ENCODE peak calls at places on chromosomes 1 and 21, in four cellular contexts. K is tibial nerve; M is CD8-positive, alpha-beta T cell; N is tibial artery. Y is an unnamed sample.

GRCh38 chr21:26154776-26155175 is 15.8 kb downstream of the APP start:
- DNase-seq in K (no peak), M (no peak), N (no peak), Y (no peak)

GRCh38 chr1:89850844-89851410 is 30.1 kb downstream of the LRRC8D start:
- DNase-seq in K (no peak), M (no peak), N (no peak), Y (no peak)

GRCh38 chr1:193031431-193031830 is 27.7 kb downstream of the UCHL5 start:
- DNase-seq in K (no peak), M (no peak), N (no peak), Y (no peak)

GRCh38 chr1:160610584-160611242 is 31.4 kb upstream of the CD84 start:
- DNase-seq in K (no peak), M (no peak), N (no peak), Y (no peak)

GRCh38 chr1:94255476-94255875 is 18.1 kb upstream of the ARHGAP29 start:
- DNase-seq in K (no peak), M (no peak), N (no peak), Y (no peak)

GRCh38 chr21:42349420-42350075 is 1.2 kb downstream of the TFF2 start:
- DNase-seq in K (no peak), M (no peak), N (no peak), Y (no peak)

GRCh38 chr1:162904579-162904978 is 43.6 kb upstream of the CCDC190 start:
- DNase-seq in K (no peak), M (no peak), N (no peak), Y (no peak)

GRCh38 chr1:40593449-40594186 is 62.2 kb downstream of the ZNF684 start:
- DNase-seq in K (no peak), M (no peak), N (no peak), Y (no peak)

GRCh38 chr1:180188103-180188506 is 33.4 kb downstream of the QSOX1 start:
- DNase-seq in K (peak; percentile 23), M (no peak), N (no peak), Y (peak; percentile 59)

GRCh38 chr1:44409741-44410140 is 4.7 kb downstream of the RNF220 start:
- DNase-seq in K (no peak), M (no peak), N (no peak), Y (no peak)

GRCh38 chr1:32939655-32940371 is 24.8 kb downstream of the RNF19B start:
- DNase-seq in K (no peak), M (no peak), N (peak; percentile 48), Y (no peak)

GRCh38 chr1:164591858-164592257 is 32.9 kb downstream of the PBX1 start:
- DNase-seq in K (no peak), M (no peak), N (no peak), Y (no peak)

GRCh38 chr1:220922951-220923350 is 43.7 kb downstream of the HLX start:
- DNase-seq in K (no peak), M (no peak), N (no peak), Y (no peak)

GRCh38 chr1:170707959-170708666 is 44.2 kb downstream of the PRRX1 start:
- DNase-seq in K (no peak), M (no peak), N (peak; percentile 31), Y (no peak)

GRCh38 chr1:205515781-205516253 is 11.3 kb downstream of the CDK18 start:
- DNase-seq in K (no peak), M (no peak), N (no peak), Y (no peak)

GRCh38 chr1:96487961-96488360 is 233.6 kb upstream of the PTBP2 start:
- DNase-seq in K (no peak), M (no peak), N (peak; percentile 24), Y (no peak)

GRCh38 chr21:41615613-41616012 is 107.7 kb upstream of the TMPRSS2 start:
- DNase-seq in K (no peak), M (no peak), N (no peak), Y (no peak)

GRCh38 chr1:101377436-101377835 is 140.6 kb downstream of the S1PR1 start:
- DNase-seq in K (no peak), M (no peak), N (no peak), Y (no peak)

DNA sequence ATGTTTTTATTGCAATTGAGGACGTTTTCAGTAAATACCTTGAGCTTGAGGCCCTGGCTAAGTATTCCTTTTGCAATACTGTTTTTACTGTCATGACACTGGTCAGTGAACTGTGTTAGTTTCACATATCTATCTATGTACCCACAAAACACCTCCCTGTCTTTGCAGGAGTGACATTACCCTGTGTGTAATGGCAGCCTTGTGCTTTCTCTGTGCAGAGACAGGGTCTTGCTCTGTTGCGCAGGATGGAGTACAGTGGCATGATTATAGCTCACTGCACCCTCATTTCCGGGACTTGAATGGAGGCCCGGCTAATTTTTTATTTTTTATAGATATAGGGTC is 8.9 kb downstream of the YBX1 start:
- DNase-seq in K (no peak), M (no peak), N (no peak), Y (no peak)
- H3K36me3 ChIP-seq in K (peaks cover 3% of the 10 kb centered on the region), M (peaks cover 11% of the 10 kb centered on the region), N (peaks cover 4% of the 10 kb centered on the region), Y (peaks cover 84% of the 10 kb centered on the region)

GRCh38 chr1:27554293-27554692 is 49.7 kb downstream of the AHDC1 start:
- DNase-seq in K (no peak), M (no peak), N (no peak), Y (no peak)
- H3K36me3 ChIP-seq in K (peaks cover 48% of the 10 kb centered on the region), M (no peaks in the 10 kb centered on the region), N (peaks cover 60% of the 10 kb centered on the region), Y (peaks cover 76% of the 10 kb centered on the region)

DNA sequence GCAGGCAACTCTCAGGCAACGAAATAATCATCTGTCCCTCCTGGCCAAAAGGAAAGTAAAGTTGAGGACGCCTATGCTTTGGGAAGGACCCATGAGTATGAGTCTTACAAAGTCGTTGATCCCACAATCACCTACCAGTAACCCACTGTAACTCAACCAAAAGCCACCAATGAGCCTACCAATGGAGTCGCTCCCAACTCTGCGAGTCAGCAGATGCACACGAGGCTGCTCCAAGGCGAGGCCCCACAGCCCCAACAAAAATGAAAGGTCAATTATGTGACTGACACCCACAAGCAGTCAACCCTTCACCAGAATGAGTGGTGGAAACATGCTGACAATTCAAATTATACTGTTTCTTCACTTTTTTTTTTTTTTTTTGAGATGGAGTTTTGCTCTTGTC is 12.0 kb downstream of the SETD4 start:
- DNase-seq in K (no peak), M (no peak), N (no peak), Y (no peak)
- H3K36me3 ChIP-seq in K (peaks cover 95% of the 10 kb centered on the region), M (peaks cover 35% of the 10 kb centered on the region), N (peaks cover 91% of the 10 kb centered on the region), Y (peaks cover 92% of the 10 kb centered on the region)

DNA sequence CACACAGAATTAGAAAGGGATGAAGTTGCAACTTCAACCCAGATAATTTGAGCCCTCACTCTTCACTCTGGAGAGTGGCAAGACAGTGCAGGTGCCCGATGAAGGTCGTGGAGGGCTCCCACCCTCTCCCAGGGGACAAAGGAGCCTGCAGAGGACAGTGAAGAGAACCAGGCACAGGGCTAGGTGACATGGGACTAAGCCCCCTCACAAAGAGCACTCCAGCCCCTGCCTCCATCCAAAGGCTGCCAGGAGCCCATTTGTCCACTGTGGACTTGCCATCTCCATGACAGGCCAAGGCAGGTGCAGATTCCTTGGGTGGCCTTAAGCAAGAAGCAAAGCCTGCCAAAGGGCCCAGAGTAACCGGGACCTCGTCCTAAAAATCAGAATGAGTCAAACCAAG is 15.1 kb downstream of the ERRFI1 start:
- DNase-seq in K (no peak), M (no peak), N (no peak), Y (no peak)
- H3K36me3 ChIP-seq in K (peaks cover 54% of the 10 kb centered on the region), M (no peaks in the 10 kb centered on the region), N (peaks cover 63% of the 10 kb centered on the region), Y (peaks cover 61% of the 10 kb centered on the region)

DNA sequence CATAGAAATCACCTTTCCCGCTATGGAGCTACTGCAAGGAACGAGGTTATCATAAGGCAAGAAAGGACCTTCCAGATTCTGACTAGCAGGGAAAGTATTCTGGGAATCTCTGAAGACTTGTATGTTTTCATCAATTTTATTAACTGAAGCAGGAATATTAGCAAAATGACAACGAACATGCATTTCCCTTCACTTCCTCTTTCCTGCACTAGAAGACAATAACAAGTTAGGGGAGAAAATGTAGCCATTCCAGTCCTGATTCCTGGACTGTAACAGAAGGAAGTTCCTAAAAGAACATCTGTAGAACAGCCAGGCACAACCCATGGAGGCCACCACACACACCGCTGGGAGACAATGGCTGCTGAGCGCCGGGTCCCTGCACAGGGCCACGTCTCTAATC is 106.8 kb downstream of the RAVER2 start:
- DNase-seq in K (no peak), M (no peak), N (no peak), Y (no peak)
- H3K36me3 ChIP-seq in K (peaks cover 96% of the 10 kb centered on the region), M (peaks cover 72% of the 10 kb centered on the region), N (peaks cover 100% of the 10 kb centered on the region), Y (peaks cover 86% of the 10 kb centered on the region)

DNA sequence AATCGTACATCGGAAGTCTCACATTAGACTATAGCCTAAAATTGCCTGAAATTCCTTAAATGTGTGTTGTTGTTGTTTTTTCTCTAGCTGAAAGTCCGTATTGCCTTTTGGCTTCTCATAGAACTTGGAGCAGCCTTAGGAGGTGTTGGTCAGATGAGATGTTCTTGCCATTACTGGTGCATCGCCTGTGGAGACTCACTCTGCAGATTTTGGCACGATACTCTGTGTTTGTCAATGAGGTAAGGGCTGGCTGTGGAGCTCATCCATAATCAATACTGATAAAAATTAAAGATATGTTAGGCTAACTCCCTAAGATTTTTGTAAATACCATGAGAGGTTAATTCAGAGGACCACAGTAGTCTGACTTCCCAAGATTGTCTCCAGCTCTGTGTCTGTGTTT is 28.9 kb downstream of the AGT start:
- DNase-seq in K (no peak), M (no peak), N (no peak), Y (no peak)
- H3K36me3 ChIP-seq in K (peaks cover 91% of the 10 kb centered on the region), M (peaks cover 47% of the 10 kb centered on the region), N (peaks cover 87% of the 10 kb centered on the region), Y (peaks cover 81% of the 10 kb centered on the region)

GRCh38 chr1:233639611-233640010 is 25.7 kb downstream of the KCNK1 start:
- DNase-seq in K (no peak), M (no peak), N (no peak), Y (no peak)
- H3K36me3 ChIP-seq in K (no peaks in the 10 kb centered on the region), M (no peaks in the 10 kb centered on the region), N (no peaks in the 10 kb centered on the region), Y (no peaks in the 10 kb centered on the region)

GRCh38 chr1:99811747-99812146 is 38.4 kb upstream of the AGL start:
- DNase-seq in K (no peak), M (no peak), N (no peak), Y (no peak)

GRCh38 chr1:99811075-99811474 is 39.1 kb upstream of the AGL start:
- DNase-seq in K (no peak), M (no peak), N (no peak), Y (no peak)

GRCh38 chr1:99814373-99814900 is 35.7 kb upstream of the AGL start:
- DNase-seq in K (no peak), M (no peak), N (no peak), Y (no peak)

GRCh38 chr1:99806882-99807281 is 40.4 kb upstream of the FRRS1 start:
- DNase-seq in K (no peak), M (no peak), N (no peak), Y (no peak)

DNA sequence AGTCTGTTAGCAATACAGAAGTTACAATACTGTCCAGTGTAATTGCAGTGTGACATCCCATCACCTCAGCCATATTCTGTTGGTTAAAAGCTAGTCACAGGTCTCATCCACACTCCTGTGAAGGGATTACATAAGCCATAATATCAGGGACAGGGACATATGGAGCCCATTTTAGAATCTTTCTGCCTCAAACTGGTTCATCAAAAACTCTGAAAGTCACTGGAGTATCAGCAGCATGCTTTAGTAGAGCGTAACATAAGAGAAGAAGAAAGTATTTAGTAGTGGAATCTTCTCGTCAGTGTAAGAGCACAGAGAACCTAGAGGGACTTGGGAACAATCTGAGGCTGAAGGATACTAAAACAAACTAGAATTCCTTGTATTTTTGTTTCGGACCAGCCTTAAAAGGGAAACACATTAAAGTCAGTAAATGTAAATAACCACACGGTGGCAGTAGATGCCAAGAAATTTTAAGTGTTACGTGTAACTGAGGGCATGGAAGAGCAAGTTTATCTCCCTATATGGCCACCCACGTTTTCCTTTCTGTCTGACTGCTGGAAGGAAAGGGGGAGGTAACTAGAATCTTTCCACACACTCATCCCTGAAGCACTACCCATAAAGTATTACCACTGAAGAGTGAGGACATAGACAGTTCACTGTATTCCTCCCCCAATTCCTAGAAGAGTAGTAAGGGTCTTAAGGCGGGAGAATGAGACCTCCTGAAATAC is 41.6 kb upstream of the AGL start:
- DNase-seq in K (no peak), M (no peak), N (no peak), Y (peak; percentile 75)
- H3K36me3 ChIP-seq in K (no peaks in the 10 kb centered on the region), M (no peaks in the 10 kb centered on the region), N (no peaks in the 10 kb centered on the region), Y (no peaks in the 10 kb centered on the region)